ENCODE peak calls at places on chromosomes 11 and 22, in five cellular contexts. E is endothelial cell, D is PC-9, F is prostate gland, X is HCT116. I is an unnamed sample.
A peak's percentile ranks its signal among the peaks of the same experiment; 100 is the strongest.

GRCh38 chr11:124152770-124153407 is 30.3 kb upstream of the OR10D3 start:
- DNase-seq in D (no peak), F (no peak), X (no peak), E (no peak), I (no peak)

GRCh38 chr11:102771351-102771750 is 9.1 kb downstream of the MMP10 start:
- DNase-seq in E (no peak), X (no peak), D (no peak), F (no peak), I (no peak)

GRCh38 chr11:20530942-20531703 is 68.3 kb upstream of the SLC6A5 start:
- DNase-seq in D (no peak), F (no peak), X (no peak), E (no peak), I (no peak)

GRCh38 chr11:5204787-5205186 is 4.3 kb upstream of the OR51V1 start:
- DNase-seq in F (no peak), E (peak; percentile 16), X (peak; percentile 68), D (peak; percentile 1), I (no peak)

GRCh38 chr11:128686045-128686741 is 7.7 kb upstream of the FLI1 start:
- DNase-seq in D (no peak), E (no peak), X (no peak), F (no peak), I (no peak)

GRCh38 chr11:65417702-65418430 is 4.7 kb upstream of the NEAT1 start:
- DNase-seq in X (no peak), E (no peak), D (peak; percentile 17), F (peak; percentile 59), I (no peak)

GRCh38 chr11:67665537-67666302 is 8.7 kb downstream of the ALDH3B2 start:
- DNase-seq in X (no peak), F (peak; percentile 51), E (no peak), D (peak; percentile 76), I (no peak)

GRCh38 chr11:73331138-73331916 is 23.3 kb downstream of the ARHGEF17 start:
- DNase-seq in F (no peak), X (no peak), D (no peak), E (peak; percentile 60), I (peak; percentile 75)

GRCh38 chr11:134503104-134503503 is 91.1 kb upstream of the B3GAT1 start:
- DNase-seq in D (no peak), X (no peak), F (no peak), E (no peak), I (no peak)

GRCh38 chr11:78150346-78150745 is 10.9 kb upstream of the ALG8 start:
- DNase-seq in F (no peak), D (no peak), X (no peak), E (no peak), I (no peak)

GRCh38 chr11:116832350-116833290 is 2.9 kb downstream of the APOC3 start:
- DNase-seq in E (no peak), X (no peak), D (no peak), F (no peak), I (no peak)

GRCh38 chr11:69939551-69940245 is 120.5 kb upstream of the FGF3 start:
- DNase-seq in E (no peak), D (no peak), F (no peak), X (no peak), I (no peak)

GRCh38 chr11:36431429-36432092 is 78.5 kb downstream of the TRAF6 start:
- DNase-seq in E (no peak), F (no peak), D (peak; percentile 69), X (peak; percentile 84), I (no peak)

GRCh38 chr22:46017166-46017565 is 40.2 kb upstream of the WNT7B start:
- DNase-seq in X (no peak), D (no peak), E (no peak), F (no peak), I (no peak)

GRCh38 chr11:96036863-96037262 is 113.0 kb upstream of the MTMR2 start:
- DNase-seq in E (no peak), D (peak; percentile 31), X (no peak), F (no peak), I (no peak)

GRCh38 chr22:29769723-29770321 is 2.7 kb downstream of the UQCR10 start:
- DNase-seq in D (no peak), F (no peak), X (no peak), E (no peak), I (no peak)

GRCh38 chr22:28597665-28598064 is 82.0 kb downstream of the TTC28 start:
- DNase-seq in E (no peak), D (no peak), F (no peak), X (no peak), I (no peak)

GRCh38 chr11:67372993-67373915 is at the start of gene CLCF1:
- DNase-seq in X (no peak), E (peak; percentile 72), F (no peak), D (peak; percentile 86), I (peak; percentile 53)

GRCh38 chr22:49789289-49790141 is 38.2 kb downstream of the BRD1 start:
- DNase-seq in D (no peak), E (peak; percentile 33), X (no peak), F (no peak), I (no peak)

GRCh38 chr22:46500201-46500600 is 37.2 kb downstream of the CELSR1 start:
- DNase-seq in F (no peak), X (no peak), E (peak; percentile 39), D (no peak), I (no peak)

GRCh38 chr22:26751217-26751616 is 93.8 kb downstream of the MIAT start:
- DNase-seq in D (no peak), E (peak; percentile 71), F (no peak), X (no peak), I (no peak)

GRCh38 chr22:22469527-22469926 is 39.0 kb downstream of the ZNF280B start:
- DNase-seq in F (no peak), D (no peak), X (no peak), E (no peak), I (no peak)

GRCh38 chr11:66386171-66387069 is 14.9 kb upstream of the SLC29A2 start:
- DNase-seq in F (peak; percentile 80), X (peak; percentile 84), E (peak; percentile 88), D (peak; percentile 82), I (peak; percentile 73)

GRCh38 chr11:6319879-6320410 is 356 bp downstream of the CAVIN3 start:
- DNase-seq in E (peak; percentile 62), F (peak; percentile 56), X (peak; percentile 76), D (peak; percentile 82), I (peak; percentile 42)

GRCh38 chr11:117839234-117839882 is 14.8 kb upstream of the FXYD2 start:
- DNase-seq in D (no peak), E (no peak), X (no peak), F (no peak), I (no peak)

GRCh38 chr11:68843703-68844312 is 2.1 kb upstream of the CPT1A start:
- DNase-seq in X (peak; percentile 67), D (peak; percentile 91), F (peak; percentile 80), E (peak; percentile 18), I (peak; percentile 70)

GRCh38 chr11:94694309-94695060 is 73.7 kb upstream of the AMOTL1 start:
- DNase-seq in E (no peak), F (no peak), X (no peak), D (no peak), I (no peak)
- TF ChIP-seq CTCF in E (no peak), F (no peak), X (no peak), D (no peak), I (no peak)

GRCh38 chr11:46102843-46103242 is 18.4 kb downstream of the PHF21A start:
- DNase-seq in X (no peak), D (no peak), F (no peak), E (no peak), I (no peak)
- TF ChIP-seq CTCF in X (no peak), D (no peak), F (no peak), E (no peak), I (no peak)

GRCh38 chr11:111870522-111870886 is 877 bp downstream of the ALG9 start:
- DNase-seq in F (no peak), D (no peak), E (no peak), X (no peak), I (no peak)

GRCh38 chr11:111870113-111870512 is 1.3 kb downstream of the ALG9 start:
- DNase-seq in F (no peak), X (no peak), E (no peak), D (no peak), I (no peak)

GRCh38 chr11:111871693-111872161 is 346 bp upstream of the ALG9 start:
- DNase-seq in D (no peak), F (no peak), E (no peak), X (no peak), I (no peak)

GRCh38 chr11:111870887-111871692 is at the start of gene ALG9:
- DNase-seq in F (peak; percentile 71), D (peak; percentile 80), X (peak; percentile 73), E (peak; percentile 75), I (peak; percentile 64)
- TF ChIP-seq CTCF in F (peak; percentile 45), D (peak; percentile 68), X (peak; percentile 49), E (peak; percentile 38), I (peak; percentile 54)

GRCh38 chr11:34514597-34514996 is 1.0 kb upstream of the ELF5 start:
- DNase-seq in E (no peak), F (no peak), D (no peak), X (no peak), I (no peak)
- TF ChIP-seq CTCF in E (no peak), F (no peak), D (no peak), X (no peak), I (no peak)

GRCh38 chr22:30982501-30982900 is 13.4 kb downstream of the TUG1 start:
- DNase-seq in D (no peak), E (no peak), X (no peak), F (no peak), I (no peak)

GRCh38 chr22:30985561-30986208 is 16.6 kb downstream of the TUG1 start:
- DNase-seq in E (no peak), D (no peak), F (no peak), X (no peak), I (no peak)

GRCh38 chr22:30984317-30984716 is 15.3 kb downstream of the TUG1 start:
- DNase-seq in X (no peak), D (no peak), E (no peak), F (no peak), I (no peak)

GRCh38 chr22:30978304-30978962 is 9.4 kb downstream of the TUG1 start:
- DNase-seq in D (no peak), E (no peak), X (no peak), F (no peak), I (no peak)

GRCh38 chr22:30979932-30980331 is 10.9 kb downstream of the TUG1 start:
- DNase-seq in F (no peak), D (no peak), E (no peak), X (no peak), I (no peak)
- TF ChIP-seq CTCF in F (no peak), D (no peak), E (no peak), X (no peak), I (no peak)

GRCh38 chr22:23775779-23776375 is 3.2 kb downstream of the MMP11 start:
- DNase-seq in D (no peak), E (no peak), F (no peak), X (no peak), I (no peak)
- TF ChIP-seq CTCF in D (no peak), E (no peak), F (no peak), X (no peak), I (no peak)

GRCh38 chr11:60378359-60378758 is at the start of gene MS4A7:
- DNase-seq in D (no peak), E (no peak), F (no peak), X (no peak), I (no peak)
- TF ChIP-seq CTCF in D (no peak), E (no peak), F (no peak), X (no peak), I (no peak)

I was measured in progenitor cell of endocrine pancreas.